ENCODE peak calls at places on chromosomes 5 and 9, in six cellular contexts. X is stimulated activated CD8-positive, alpha-beta memory T cell treated with anti-CD3 and anti-CD28 coated beads, Interleukin-12 subunit alpha, Interleukin-12 subunit beta, amount 100 ng/mL, for 4 hours; K is RWPE1; Y is adrenal gland; I is activated T-helper 1 cell treated with anti-CD3 and anti-CD28 coated beads, Interleukin-12 subunit alpha, Interleukin-12 subunit beta, Interleukin-2, Interleukin-4 antibody, amounts not matched to agents 30 ng/mL and 10 ng/mL and 1 ng/mL, durations not matched to agents 14 hours and 24 hours and 36 hours; H is AG04450. D is an unnamed sample.

GRCh38 chr9:35619800-35620158 is 1.6 kb upstream of the CD72 start:
- DNase-seq in H (no peak), K (no peak), I (no peak), Y (no peak), X (no peak), D (no peak)

GRCh38 chr9:96031366-96031824 is 155.9 kb downstream of the ERCC6L2 start:
- DNase-seq in K (no peak), X (no peak), H (no peak), Y (no peak), I (no peak), D (no peak)

GRCh38 chr5:17282283-17283120 is 65.1 kb downstream of the BASP1 start:
- DNase-seq in H (no peak), Y (no peak), I (no peak), X (no peak), K (no peak), D (no peak)

GRCh38 chr9:38390851-38391250 is 1.7 kb upstream of the ALDH1B1 start:
- DNase-seq in H (no peak), I (no peak), X (no peak), Y (no peak), K (no peak), D (no peak)

GRCh38 chr9:34547960-34548603 is 25.3 kb upstream of the ENHO start:
- DNase-seq in I (no peak), K (peak), Y (peak), X (no peak), H (peak), D (peak)

GRCh38 chr5:151947924-151948323 is 23.3 kb upstream of the GLRA1 start:
- DNase-seq in I (no peak), K (peak), H (no peak), Y (no peak), X (no peak), D (no peak)

GRCh38 chr5:116442095-116442534 is 132.5 kb downstream of the SEMA6A start:
- DNase-seq in I (no peak), K (peak), X (no peak), H (no peak), Y (peak), D (no peak)

GRCh38 chr5:66891184-66891925 is 295.2 kb downstream of the MAST4 start:
- DNase-seq in K (peak), X (no peak), I (no peak), H (no peak), Y (no peak), D (no peak)

GRCh38 chr9:104987743-104988142 is 59.8 kb upstream of the ABCA1 start:
- DNase-seq in I (no peak), H (no peak), X (no peak), Y (no peak), K (no peak), D (peak)

GRCh38 chr9:36748322-36748899 is 175.7 kb downstream of the MELK start:
- DNase-seq in Y (peak), I (no peak), H (no peak), X (no peak), K (peak), D (no peak)

GRCh38 chr9:122122903-122123632 is 30.0 kb upstream of the TTLL11 start:
- DNase-seq in H (peak), I (peak), X (peak), Y (peak), K (peak), D (peak)

GRCh38 chr5:35087971-35088370 is 40.2 kb upstream of the AGXT2 start:
- DNase-seq in X (no peak), I (no peak), Y (peak), K (peak), H (no peak), D (no peak)

GRCh38 chr9:123033352-123033751 is at the start of gene GPR21:
- DNase-seq in H (no peak), K (no peak), Y (no peak), X (no peak), I (no peak), D (no peak)

GRCh38 chr5:141691867-141692532 is 10.0 kb upstream of the ARAP3 start:
- DNase-seq in K (peak), I (peak), H (peak), Y (peak), X (peak), D (peak)

GRCh38 chr5:52801329-52801728 is 13.6 kb downstream of the ITGA1 start:
- DNase-seq in K (no peak), X (no peak), I (no peak), Y (peak), H (no peak), D (no peak)

GRCh38 chr5:88606173-88606572 is 276.8 kb downstream of the MEF2C start:
- DNase-seq in X (no peak), H (no peak), K (no peak), Y (no peak), I (no peak), D (no peak)

GRCh38 chr9:37172511-37172910 is 52.1 kb downstream of the ZCCHC7 start:
- DNase-seq in I (no peak), H (no peak), Y (no peak), K (no peak), X (no peak), D (no peak)

GRCh38 chr9:81634915-81635516 is 54.3 kb downstream of the TLE1 start:
- DNase-seq in Y (no peak), H (no peak), I (no peak), K (no peak), X (no peak), D (no peak)

GRCh38 chr9:109203761-109204360 is 36.8 kb upstream of the FRRS1L start:
- DNase-seq in K (no peak), Y (no peak), X (no peak), H (no peak), I (no peak), D (no peak)

GRCh38 chr5:132592521-132592920 is 35.7 kb downstream of the RAD50 start:
- DNase-seq in K (no peak), I (no peak), H (no peak), X (no peak), Y (no peak), D (no peak)

GRCh38 chr9:16058131-16058549 is 505.3 kb downstream of the CCDC171 start:
- DNase-seq in X (no peak), K (peak), H (no peak), I (no peak), Y (no peak), D (peak)

GRCh38 chr5:43020294-43020711 is 19.8 kb downstream of the ANXA2R start:
- DNase-seq in Y (peak), K (no peak), I (no peak), H (no peak), X (no peak), D (peak)

GRCh38 chr5:143065185-143065584 is 295.0 kb downstream of the ARHGAP26 start:
- DNase-seq in H (peak), K (no peak), I (no peak), Y (no peak), X (no peak), D (no peak)

GRCh38 chr9:127424669-127424986 is 446 bp downstream of the ZNF79 start:
- DNase-seq in H (no peak), K (no peak), X (no peak), I (peak), Y (no peak), D (no peak)

GRCh38 chr5:76867027-76867426 is 17.2 kb downstream of the S100Z start:
- DNase-seq in X (no peak), Y (no peak), K (no peak), I (no peak), H (no peak), D (no peak)

GRCh38 chr5:148986636-148987035 is 76.2 kb downstream of the SH3TC2 start:
- DNase-seq in Y (no peak), X (no peak), H (no peak), K (peak), I (no peak), D (no peak)

GRCh38 chr5:125485003-125485641 is 738.7 kb upstream of the ZNF608 start:
- DNase-seq in X (no peak), H (peak), K (peak), I (no peak), Y (peak), D (no peak)

GRCh38 chr5:134824681-134825080 is 21.1 kb upstream of the C5orf24 start:
- DNase-seq in K (no peak), X (no peak), I (no peak), H (no peak), Y (no peak), D (no peak)

GRCh38 chr5:115532517-115532916 is 12.1 kb downstream of the FEM1C start:
- DNase-seq in Y (no peak), I (no peak), H (no peak), X (no peak), K (no peak), D (no peak)

GRCh38 chr9:130206579-130206978 is 34.4 kb downstream of the NCS1 start:
- DNase-seq in H (no peak), I (no peak), K (no peak), Y (no peak), X (no peak), D (no peak)

GRCh38 chr9:87540444-87541105 is 42.9 kb downstream of the DAPK1 start:
- DNase-seq in H (no peak), X (no peak), I (no peak), Y (no peak), K (no peak), D (no peak)

GRCh38 chr5:89071941-89072331 is 189.0 kb upstream of the MEF2C start:
- DNase-seq in I (no peak), X (no peak), Y (no peak), H (no peak), K (no peak), D (no peak)

GRCh38 chr9:105330755-105331154 is 86.3 kb downstream of the SLC44A1 start:
- DNase-seq in H (no peak), I (no peak), Y (no peak), K (no peak), X (no peak), D (no peak)

D was measured in stimulated activated naive CD8-positive, alpha-beta T cell treated with anti-CD3 and anti-CD28 coated beads, Interleukin-15, amount 100 ng/mL, for 72 hours.